ENCODE peak calls at places on chromosomes 16 and 17, in seven cellular contexts. E, T, U, K, Y, C and O are unnamed samples.

GRCh38 chr17:705863-706262 is 8.8 kb downstream of the VPS53 start:
- DNase-seq in C (no peak), U (no peak), T (no peak), K (no peak), E (no peak), Y (no peak), O (no peak)

GRCh38 chr16:8887952-8888560 is 5.9 kb downstream of the LITAFD start:
- DNase-seq in K (no peak), U (no peak), C (no peak), Y (peak; percentile 74), E (no peak), T (peak; percentile 69), O (peak; percentile 91)

GRCh38 chr16:68370921-68371651 is 60.3 kb downstream of the PRMT7 start:
- DNase-seq in E (no peak), C (no peak), U (no peak), Y (no peak), K (no peak), T (no peak), O (no peak)

GRCh38 chr16:67430504-67431076 is 331 bp upstream of the HSD11B2 start:
- DNase-seq in E (no peak), K (no peak), C (peak; percentile 38), Y (no peak), T (no peak), U (peak; percentile 80), O (no peak)

GRCh38 chr17:6843241-6843890 is 11.8 kb upstream of the TEKT1 start:
- DNase-seq in E (peak; percentile 32), Y (peak; percentile 78), K (peak; percentile 14), U (no peak), C (no peak), T (peak; percentile 39), O (peak; percentile 8)

GRCh38 chr17:50269477-50270429 is 4.5 kb upstream of the TMEM92 start:
- DNase-seq in K (no peak), U (no peak), T (peak; percentile 85), C (no peak), Y (peak; percentile 92), E (peak; percentile 81), O (peak; percentile 51)

GRCh38 chr16:53952215-53953208 is 248.6 kb downstream of the FTO start:
- DNase-seq in E (peak; percentile 5), C (no peak), Y (peak; percentile 47), T (peak; percentile 29), U (no peak), K (no peak), O (no peak)

GRCh38 chr16:73176577-73177013 is 128.7 kb upstream of the ZFHX3 start:
- DNase-seq in K (peak; percentile 14), C (no peak), U (no peak), E (no peak), T (peak; percentile 91), Y (peak; percentile 98), O (no peak)

GRCh38 chr16:86587487-86587886 is 9.1 kb downstream of the FOXL1 start:
- DNase-seq in Y (no peak), C (no peak), T (no peak), K (no peak), E (no peak), U (no peak), O (no peak)

GRCh38 chr16:17470002-17470870 is 524 bp downstream of the XYLT1 start:
- DNase-seq in T (no peak), K (no peak), U (peak; percentile 58), Y (peak; percentile 2), E (peak; percentile 77), C (peak; percentile 22), O (no peak)

GRCh38 chr17:64706224-64707076 is 44.3 kb upstream of the SMURF2 start:
- DNase-seq in E (no peak), T (peak; percentile 53), C (no peak), Y (no peak), U (no peak), K (no peak), O (no peak)

GRCh38 chr16:57485091-57485915 is 990 bp downstream of the DOK4 start:
- DNase-seq in U (no peak), C (no peak), Y (no peak), T (no peak), K (no peak), E (no peak), O (no peak)

GRCh38 chr17:58991718-58992331 is 114.9 kb downstream of the TRIM37 start:
- DNase-seq in E (peak; percentile 46), Y (peak; percentile 69), K (no peak), T (peak; percentile 85), U (no peak), C (no peak), O (no peak)

GRCh38 chr17:49928126-49928800 is 40.7 kb upstream of the DLX4 start:
- DNase-seq in K (no peak), U (no peak), C (no peak), E (no peak), Y (no peak), T (peak; percentile 11), O (no peak)